ENCODE peak calls at places on chromosomes 6 and 20, in six cellular contexts. E is upper lobe of right lung, O is foreskin fibroblast, B is GM12865, C is left lung, J is tibial artery. H is an unnamed sample.

GRCh38 chr6:156760377-156760776 is 16.8 kb upstream of the ARID1B start:
- DNase-seq in E (no peak), O (no peak), B (no peak), C (no peak), J (no peak), H (no peak)

GRCh38 chr6:29762781-29763214 is 39.6 kb downstream of the HLA-F start:
- DNase-seq in E (no peak), O (peak), B (no peak), C (no peak), J (no peak), H (no peak)

GRCh38 chr6:34714663-34715062 is 18.1 kb upstream of the ILRUN start:
- DNase-seq in E (no peak), O (no peak), B (no peak), C (no peak), J (no peak), H (no peak)

GRCh38 chr6:1906625-1907024 is 296.9 kb downstream of the FOXC1 start:
- DNase-seq in E (no peak), O (no peak), B (no peak), C (no peak), J (no peak), H (no peak)

GRCh38 chr20:19522080-19522801 is 235.8 kb upstream of the RIN2 start:
- DNase-seq in E (no peak), O (no peak), B (no peak), C (no peak), J (no peak), H (no peak)

GRCh38 chr6:9638861-9639260 is 776.0 kb downstream of the TFAP2A start:
- DNase-seq in E (no peak), O (no peak), B (no peak), C (no peak), J (no peak), H (no peak)

GRCh38 chr20:33490023-33490933 is at the start of gene CBFA2T2:
- DNase-seq in E (peak), O (peak), B (no peak), C (no peak), J (peak), H (peak)

GRCh38 chr6:13425270-13425905 is 62.0 kb downstream of the GFOD1 start:
- DNase-seq in E (no peak), O (no peak), B (peak), C (no peak), J (no peak), H (no peak)

GRCh38 chr20:44070139-44070900 is 116.7 kb downstream of the JPH2 start:
- DNase-seq in E (peak), O (no peak), B (no peak), C (peak), J (peak), H (no peak)

GRCh38 chr20:53763707-53764415 is 170.2 kb upstream of the ZNF217 start:
- DNase-seq in E (no peak), O (peak), B (no peak), C (no peak), J (no peak), H (no peak)

DNA sequence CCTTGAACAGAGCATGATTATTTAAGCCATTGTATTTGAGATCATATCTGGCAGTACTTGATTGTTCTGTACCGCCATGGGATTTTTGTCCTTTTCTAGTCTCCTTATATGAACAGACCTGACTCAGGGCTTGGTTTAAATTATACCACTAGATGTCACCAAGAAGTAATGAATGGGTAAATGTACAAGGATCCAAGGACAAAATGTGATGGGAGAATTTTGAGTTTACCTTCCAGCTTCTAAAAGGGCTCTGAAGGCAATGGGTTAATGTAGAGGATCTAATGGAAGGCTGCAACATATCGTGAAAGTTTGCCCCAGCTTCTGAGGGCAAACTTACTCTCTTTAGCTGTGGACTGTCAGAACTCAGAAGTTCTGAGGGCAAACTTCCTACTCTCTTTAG is 12.0 kb downstream of the RNF8 start:
- DNase-seq in E (no peak), O (peak), B (no peak), C (no peak), J (no peak), H (no peak)
- TF ChIP-seq CTCF in E (peak), O (peak), B (no peak), C (no peak), J (no peak), H (no peak)

DNA sequence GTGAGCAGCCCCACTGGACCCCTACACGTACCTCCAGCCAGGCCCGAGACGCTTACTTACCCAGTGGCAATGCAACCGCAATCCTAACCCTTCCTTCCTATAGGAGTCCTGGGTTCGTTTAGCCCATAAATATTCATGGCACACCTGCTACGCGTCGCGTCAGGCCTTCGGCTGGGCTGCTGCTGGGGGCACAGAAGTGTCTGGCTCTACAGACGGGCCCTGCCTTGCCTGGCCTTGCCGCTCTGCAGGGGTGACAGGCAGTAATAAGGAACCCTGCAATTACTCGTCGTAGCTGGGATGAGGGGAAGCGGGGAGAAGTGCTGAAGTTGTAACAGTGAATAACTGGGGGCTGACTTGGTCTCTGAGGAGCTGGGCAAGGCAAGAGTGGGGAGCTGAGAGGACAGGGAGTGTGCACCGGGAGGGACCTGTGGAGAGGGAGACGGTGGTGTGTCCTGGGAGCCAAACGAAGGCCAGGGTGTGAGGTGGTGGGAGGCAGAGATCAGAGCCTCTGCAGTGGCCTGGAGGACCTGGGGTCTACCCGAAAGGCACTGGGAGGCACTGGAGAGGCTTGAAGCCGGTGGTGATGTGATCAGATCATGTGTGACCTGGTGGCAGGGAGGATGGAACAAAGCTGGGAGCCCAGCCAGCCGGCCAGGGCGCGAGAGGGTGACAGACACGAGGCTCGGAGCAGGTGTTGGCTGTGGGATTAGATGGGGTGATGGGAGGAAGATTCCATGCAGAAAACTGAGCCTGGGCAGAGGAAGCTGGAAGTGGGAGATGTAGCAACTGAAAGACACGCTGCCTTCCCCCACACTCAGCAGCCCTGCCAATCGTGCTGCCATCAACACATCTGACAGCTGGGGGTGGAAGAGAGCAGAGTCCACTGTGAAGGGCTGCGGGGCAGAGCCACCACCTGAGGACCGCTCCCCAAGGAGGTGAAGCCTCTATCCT is 36.4 kb downstream of the PSMG4 start:
- DNase-seq in E (peak), O (no peak), B (no peak), C (no peak), J (peak), H (no peak)
- TF ChIP-seq CTCF in E (no peak), O (no peak), B (no peak), C (no peak), J (no peak), H (no peak)

DNA sequence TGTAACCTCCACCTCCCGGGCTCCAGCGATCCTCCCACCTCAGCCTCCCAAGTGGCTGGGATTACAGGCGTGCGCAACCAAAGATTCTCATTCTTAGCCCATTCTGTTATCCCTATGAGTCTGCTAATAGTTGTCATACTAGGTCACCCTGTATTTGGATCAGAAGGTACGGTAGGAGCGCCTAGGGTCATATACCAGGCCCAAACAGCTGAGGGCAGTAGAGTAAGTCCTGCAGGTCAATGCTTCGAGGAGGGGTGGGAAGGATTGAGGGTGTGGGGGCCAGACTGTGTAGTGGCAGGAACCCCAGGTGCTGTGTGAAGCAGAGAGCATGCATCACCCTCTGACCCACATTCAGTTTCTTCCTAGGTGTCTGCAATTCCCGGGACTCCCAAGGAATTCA is 22.7 kb upstream of the POU5F1 start:
- DNase-seq in E (peak), O (no peak), B (no peak), C (no peak), J (no peak), H (no peak)
- TF ChIP-seq CTCF in E (no peak), O (no peak), B (peak), C (no peak), J (no peak), H (no peak)

GRCh38 chr6:83592770-83593394 is 80.5 kb downstream of the PRSS35 start:
- DNase-seq in E (no peak), O (peak), B (peak), C (no peak), J (no peak), H (peak)
- TF ChIP-seq CTCF in E (peak), O (peak), B (peak), C (peak), J (no peak), H (peak)